ENCODE peak calls at places on chromosomes 11 and 22, in four cellular contexts. V, Q, H and Z are unnamed samples.

GRCh38 chr22:33438273-33438672 is 380.1 kb upstream of the SYN3 start:
- DNase-seq in V (no peak), Q (no peak), H (no peak), Z (no peak)

GRCh38 chr11:100830978-100831732 is 144.1 kb downstream of the ARHGAP42 start:
- DNase-seq in V (no peak), Q (no peak), H (no peak), Z (no peak)

GRCh38 chr11:67356867-67357561 is 3.7 kb upstream of the POLD4 start:
- DNase-seq in V (peak; percentile 38), Q (peak; percentile 56), H (no peak), Z (peak; percentile 76)

GRCh38 chr11:66203847-66204246 is 64.6 kb upstream of the RAB1B start:
- DNase-seq in V (no peak), Q (no peak), H (no peak), Z (no peak)

GRCh38 chr22:45179276-45180049 is 15.7 kb downstream of the NUP50 start:
- DNase-seq in V (no peak), Q (no peak), H (peak; percentile 37), Z (no peak)

GRCh38 chr11:23539556-23539955 is 679.3 kb upstream of the CCDC179 start:
- DNase-seq in V (no peak), Q (no peak), H (no peak), Z (no peak)

GRCh38 chr11:73267122-73267846 is 4.9 kb upstream of the P2RY6 start:
- DNase-seq in V (no peak), Q (no peak), H (peak; percentile 31), Z (no peak)

GRCh38 chr11:120657306-120658070 is 145.9 kb downstream of the GRIK4 start:
- DNase-seq in V (no peak), Q (no peak), H (no peak), Z (no peak)

GRCh38 chr22:24099661-24100060 is 81.6 kb upstream of the SUSD2 start:
- DNase-seq in V (no peak), Q (no peak), H (peak; percentile 24), Z (no peak)

GRCh38 chr11:17822021-17822781 is 87.6 kb downstream of the KCNC1 start:
- DNase-seq in V (no peak), Q (no peak), H (no peak), Z (no peak)

GRCh38 chr22:23536821-23537345 is 43.2 kb downstream of the IGLL1 start:
- DNase-seq in V (no peak), Q (no peak), H (peak; percentile 45), Z (no peak)

GRCh38 chr11:86696004-86696403 is 23.6 kb upstream of the ME3 start:
- DNase-seq in V (no peak), Q (no peak), H (no peak), Z (no peak)

GRCh38 chr22:29209624-29209929 is 3.9 kb downstream of the EMID1 start:
- DNase-seq in V (no peak), Q (no peak), H (no peak), Z (no peak)

GRCh38 chr11:77411238-77411637 is 62.7 kb downstream of the PAK1 start:
- DNase-seq in V (no peak), Q (peak; percentile 13), H (peak; percentile 80), Z (peak; percentile 11)

GRCh38 chr11:119550330-119550729 is 127.4 kb upstream of the THY1 start:
- DNase-seq in V (no peak), Q (no peak), H (no peak), Z (no peak)

GRCh38 chr11:119099707-119100106 is 1.9 kb downstream of the DPAGT1 start:
- DNase-seq in V (no peak), Q (no peak), H (no peak), Z (no peak)

GRCh38 chr22:39543095-39543494 is 10.5 kb upstream of the RPS19BP1 start:
- DNase-seq in V (no peak), Q (no peak), H (no peak), Z (peak; percentile 63)

GRCh38 chr11:134560566-134561347 is 148.7 kb upstream of the B3GAT1 start:
- DNase-seq in V (no peak), Q (no peak), H (peak; percentile 58), Z (peak; percentile 25)

GRCh38 chr11:19980957-19981669 is 179.2 kb downstream of the DBX1 start:
- DNase-seq in V (no peak), Q (no peak), H (no peak), Z (no peak)

GRCh38 chr22:31086703-31087330 is 5.7 kb downstream of the SMTN start:
- DNase-seq in V (no peak), Q (no peak), H (no peak), Z (no peak)

GRCh38 chr22:16824718-16825687 is at the start of gene XKR3:
- DNase-seq in V (peak; percentile 1), Q (no peak), H (no peak), Z (no peak)

GRCh38 chr11:73760066-73760679 is 701 bp downstream of the RAB6A start:
- DNase-seq in V (peak; percentile 21), Q (peak; percentile 15), H (peak; percentile 86), Z (peak; percentile 36)

GRCh38 chr11:84691830-84692229 is 935.3 kb downstream of the DLG2 start:
- DNase-seq in V (no peak), Q (no peak), H (no peak), Z (no peak)

GRCh38 chr11:9090488-9091043 is 833 bp downstream of the SCUBE2 start:
- DNase-seq in V (no peak), Q (no peak), H (no peak), Z (no peak)

GRCh38 chr22:24554316-24555159 is at the start of gene GUCD1:
- DNase-seq in V (no peak), Q (peak; percentile 25), H (no peak), Z (no peak)